ENCODE peak calls at places on chromosomes 12 and 14, in eight cellular contexts. C is GM04504; Y is activated T-cell treated with anti-CD3 and anti-CD28 coated beads for 1 hour; Z is AG04450; I is activated naive CD4-positive, alpha-beta T cell; W is RWPE1; G is NCI-H82; D is HT1080. V is an unnamed sample.

GRCh38 chr14:80664576-80664975 is 277.0 kb downstream of the CEP128 start:
- DNase-seq in C (no peak), Y (no peak), Z (peak), I (no peak), W (no peak), G (no peak), D (peak), V (no peak)

GRCh38 chr12:87160848-87161601 is 868.2 kb downstream of the C12orf50 start:
- DNase-seq in C (no peak), Y (no peak), Z (no peak), I (no peak), W (peak), G (no peak), D (no peak), V (no peak)

GRCh38 chr12:122537021-122537420 is 10.0 kb downstream of the KNTC1 start:
- DNase-seq in C (no peak), Y (no peak), Z (no peak), I (no peak), W (no peak), G (no peak), D (peak), V (no peak)

GRCh38 chr12:105024926-105025325 is 38.8 kb downstream of the NOPCHAP1 start:
- DNase-seq in C (no peak), Y (no peak), Z (no peak), I (no peak), W (no peak), G (no peak), D (no peak), V (no peak)

GRCh38 chr14:71552809-71553208 is 379.4 kb upstream of the RGS6 start:
- DNase-seq in C (no peak), Y (no peak), Z (no peak), I (no peak), W (no peak), G (no peak), D (no peak), V (no peak)

GRCh38 chr12:51692016-51692415 is 101.0 kb downstream of the SCN8A start:
- DNase-seq in C (no peak), Y (no peak), Z (no peak), I (no peak), W (no peak), G (no peak), D (peak), V (no peak)

GRCh38 chr12:89833337-89834252 is 125.0 kb upstream of the ATP2B1 start:
- DNase-seq in C (peak), Y (no peak), Z (no peak), I (no peak), W (no peak), G (no peak), D (no peak), V (peak)

GRCh38 chr14:65156568-65157366 is 54.5 kb upstream of the MAX start:
- DNase-seq in C (peak), Y (no peak), Z (peak), I (no peak), W (no peak), G (no peak), D (peak), V (peak)

GRCh38 chr14:106442857-106443256 is 916.5 kb downstream of the TMEM121 start:
- DNase-seq in C (no peak), Y (peak), Z (no peak), I (peak), W (no peak), G (peak), D (no peak), V (no peak)

GRCh38 chr12:115341442-115341841 is 657.5 kb upstream of the TBX3 start:
- DNase-seq in C (peak), Y (no peak), Z (peak), I (no peak), W (peak), G (no peak), D (peak), V (peak)

GRCh38 chr12:123389560-123390351 is 5.8 kb downstream of the KMT5A start:
- DNase-seq in C (no peak), Y (no peak), Z (no peak), I (peak), W (peak), G (peak), D (no peak), V (no peak)

GRCh38 chr12:52847335-52848102 is 1.3 kb downstream of the KRT78 start:
- DNase-seq in C (no peak), Y (no peak), Z (no peak), I (no peak), W (peak), G (no peak), D (peak), V (no peak)

GRCh38 chr12:108640802-108641445 is 7.2 kb upstream of the SELPLG start:
- DNase-seq in C (no peak), Y (no peak), Z (no peak), I (no peak), W (no peak), G (peak), D (peak), V (no peak)

GRCh38 chr12:67701121-67701520 is 52.6 kb downstream of the DYRK2 start:
- DNase-seq in C (no peak), Y (no peak), Z (no peak), I (no peak), W (no peak), G (no peak), D (peak), V (no peak)

GRCh38 chr14:40463886-40464285 is 1031.7 kb upstream of the FBXO33 start:
- DNase-seq in C (no peak), Y (no peak), Z (no peak), I (no peak), W (no peak), G (no peak), D (no peak), V (no peak)

V was measured in stromal cell of bone marrow.